ENCODE peak calls at places on chromosomes 2 and 18, in seven cellular contexts. Y is WERI-Rb-1; V is endodermal cell; K is CD8-positive, alpha-beta memory T cell; M is psoas muscle; C is colonic mucosa; B is CD8-positive, alpha-beta T cell. Q is an unnamed sample.
A peak's percentile ranks its signal among the peaks of the same experiment; 100 is the strongest.

GRCh38 chr2:190887089-190887488 is 6.5 kb downstream of the GLS start:
- DNase-seq in Y (no peak), V (no peak), K (no peak), M (no peak), C (no peak), B (no peak), Q (no peak)

GRCh38 chr18:4578449-4578848 is 123.3 kb upstream of the DLGAP1 start:
- DNase-seq in Y (no peak), V (no peak), K (no peak), M (no peak), C (no peak), B (no peak), Q (no peak)

GRCh38 chr2:20186855-20187187 is 38.1 kb downstream of the SDC1 start:
- DNase-seq in Y (no peak), V (no peak), K (no peak), M (no peak), C (no peak), B (no peak), Q (no peak)

GRCh38 chr2:169089182-169089581 is 19.8 kb downstream of the DHRS9 start:
- DNase-seq in Y (no peak), V (no peak), K (no peak), M (no peak), C (no peak), B (no peak), Q (no peak)

GRCh38 chr2:43109261-43109743 is 117.1 kb downstream of the ZFP36L2 start:
- DNase-seq in Y (no peak), V (peak; percentile 21), K (no peak), M (no peak), C (no peak), B (no peak), Q (no peak)

GRCh38 chr2:9973691-9974090 is 22.2 kb downstream of the GRHL1 start:
- DNase-seq in Y (no peak), V (no peak), K (no peak), M (no peak), C (no peak), B (no peak), Q (no peak)

GRCh38 chr2:11930211-11930761 is 183.9 kb downstream of the LPIN1 start:
- DNase-seq in Y (no peak), V (peak; percentile 19), K (no peak), M (peak; percentile 31), C (peak; percentile 26), B (no peak), Q (no peak)

GRCh38 chr2:50431958-50432650 is 599.8 kb downstream of the NRXN1 start:
- DNase-seq in Y (no peak), V (no peak), K (no peak), M (no peak), C (no peak), B (no peak), Q (peak; percentile 16)

GRCh38 chr2:201633862-201634261 is 9.4 kb downstream of the TMEM237 start:
- DNase-seq in Y (no peak), V (no peak), K (no peak), M (no peak), C (no peak), B (no peak), Q (no peak)

GRCh38 chr2:201837391-201837790 is 31.1 kb downstream of the CDK15 start:
- DNase-seq in Y (no peak), V (no peak), K (no peak), M (no peak), C (no peak), B (no peak), Q (no peak)

GRCh38 chr18:8052237-8052701 is 485.2 kb downstream of the PTPRM start:
- DNase-seq in Y (no peak), V (no peak), K (no peak), M (no peak), C (no peak), B (no peak), Q (no peak)

GRCh38 chr18:55861266-55861665 is 273.3 kb upstream of the TCF4 start:
- DNase-seq in Y (no peak), V (peak; percentile 75), K (no peak), M (no peak), C (no peak), B (no peak), Q (no peak)

GRCh38 chr2:201959626-201960025 is 74.0 kb upstream of the FZD7 start:
- DNase-seq in Y (no peak), V (no peak), K (no peak), M (no peak), C (no peak), B (no peak), Q (no peak)

GRCh38 chr2:71472019-71472418 is 18.7 kb downstream of the DYSF start:
- DNase-seq in Y (no peak), V (no peak), K (no peak), M (no peak), C (no peak), B (no peak), Q (no peak)

GRCh38 chr2:150697596-150697995 is 210.1 kb upstream of the RND3 start:
- DNase-seq in Y (no peak), V (no peak), K (no peak), M (no peak), C (no peak), B (no peak), Q (no peak)

GRCh38 chr2:47007221-47007825 is 91.7 kb upstream of the MCFD2 start:
- DNase-seq in Y (no peak), V (no peak), K (no peak), M (no peak), C (no peak), B (no peak), Q (no peak)

GRCh38 chr2:71101656-71102055 is 28.4 kb downstream of the MCEE start:
- DNase-seq in Y (no peak), V (no peak), K (no peak), M (no peak), C (no peak), B (no peak), Q (no peak)

GRCh38 chr2:43070676-43071491 is 155.5 kb downstream of the ZFP36L2 start:
- DNase-seq in Y (no peak), V (no peak), K (no peak), M (no peak), C (no peak), B (no peak), Q (peak; percentile 62)

GRCh38 chr2:173149491-173149890 is 73.8 kb downstream of the MAP3K20 start:
- DNase-seq in Y (no peak), V (no peak), K (peak; percentile 79), M (no peak), C (no peak), B (peak; percentile 17), Q (peak; percentile 12)

GRCh38 chr2:191869178-191869577 is 22.3 kb upstream of the CAVIN2 start:
- DNase-seq in Y (peak; percentile 80), V (peak; percentile 92), K (no peak), M (no peak), C (peak; percentile 58), B (no peak), Q (peak; percentile 46)

GRCh38 chr2:94960751-94961150 is 64.8 kb upstream of the MAL start:
- DNase-seq in Y (no peak), V (no peak), K (no peak), M (no peak), C (no peak), B (no peak), Q (no peak)

GRCh38 chr2:128261245-128262128 is 57.2 kb downstream of the HS6ST1 start:
- DNase-seq in Y (peak; percentile 42), V (peak; percentile 74), K (no peak), M (no peak), C (no peak), B (no peak), Q (peak; percentile 67)

GRCh38 chr2:20210462-20210861 is 14.5 kb downstream of the SDC1 start:
- DNase-seq in Y (no peak), V (no peak), K (no peak), M (no peak), C (no peak), B (no peak), Q (no peak)

GRCh38 chr2:10382313-10383061 is 65.6 kb downstream of the ODC1 start:
- DNase-seq in Y (no peak), V (peak; percentile 76), K (peak; percentile 72), M (no peak), C (peak; percentile 58), B (peak; percentile 34), Q (no peak)

GRCh38 chr2:189673661-189674373 is 653 bp upstream of the ANKAR start:
- DNase-seq in Y (peak; percentile 55), V (no peak), K (no peak), M (no peak), C (no peak), B (no peak), Q (peak; percentile 10)
- H3K4me3 ChIP-seq in Y (peak overlapping the region; percentile 69), V (no peak overlapping the region), K (peak overlapping the region; percentile 69), M (peak overlapping the region; percentile 84), C (peak overlapping the region; percentile 47), B (peak overlapping the region; percentile 81), Q (peak overlapping the region; percentile 73)

DNA sequence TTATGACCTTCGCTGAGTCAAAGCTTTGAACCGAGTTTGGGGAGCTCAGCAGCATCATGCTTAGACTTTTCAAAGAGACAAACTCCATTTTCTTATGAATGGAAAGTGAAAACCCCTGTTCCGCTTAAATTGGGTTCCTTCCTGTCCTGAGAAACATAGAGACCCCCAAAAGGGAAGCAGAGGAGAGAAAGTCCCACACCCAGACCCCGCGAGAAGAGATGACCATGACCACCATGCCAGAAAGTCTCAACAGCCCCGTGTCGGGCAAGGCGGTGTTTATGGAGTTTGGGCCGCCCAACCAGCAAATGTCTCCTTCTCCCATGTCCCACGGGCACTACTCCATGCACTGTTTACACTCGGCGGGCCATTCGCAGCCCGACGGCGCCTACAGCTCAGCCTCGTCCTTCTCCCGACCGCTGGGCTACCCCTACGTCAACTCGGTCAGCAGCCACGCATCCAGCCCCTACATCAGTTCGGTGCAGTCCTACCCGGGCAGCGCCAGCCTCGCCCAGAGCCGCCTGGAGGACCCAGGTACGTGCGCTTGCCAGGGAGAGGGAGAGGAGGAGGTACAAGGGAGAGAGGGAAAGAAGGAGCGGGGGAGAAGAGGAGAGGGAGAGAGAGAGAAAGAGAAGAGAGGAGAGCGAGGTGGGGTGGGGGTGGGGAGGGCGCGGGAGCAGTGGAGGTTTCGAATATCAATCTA is at the start of gene DLX1:
- DNase-seq in Y (no peak), V (no peak), K (no peak), M (no peak), C (peak; percentile 19), B (no peak), Q (peak; percentile 77)
- H3K27me3 ChIP-seq in Y (peaks cover 63% of the 10 kb centered on the region), V (peaks cover 100% of the 10 kb centered on the region), K (peaks cover 100% of the 10 kb centered on the region), M (peaks cover 83% of the 10 kb centered on the region), C (peaks cover 100% of the 10 kb centered on the region), B (peaks cover 97% of the 10 kb centered on the region), Q (peaks cover 99% of the 10 kb centered on the region)

GRCh38 chr2:241070361-241070760 is 31.7 kb downstream of the MTERF4 start:
- DNase-seq in Y (no peak), V (no peak), K (no peak), M (no peak), C (no peak), B (no peak), Q (peak; percentile 49)
- H3K36me3 ChIP-seq in Y (no peaks in the 10 kb centered on the region), V (no peaks in the 10 kb centered on the region), K (peaks cover 8% of the 10 kb centered on the region), M (no peaks in the 10 kb centered on the region), C (no peaks in the 10 kb centered on the region), B (peaks cover 15% of the 10 kb centered on the region), Q (no peaks in the 10 kb centered on the region)

DNA sequence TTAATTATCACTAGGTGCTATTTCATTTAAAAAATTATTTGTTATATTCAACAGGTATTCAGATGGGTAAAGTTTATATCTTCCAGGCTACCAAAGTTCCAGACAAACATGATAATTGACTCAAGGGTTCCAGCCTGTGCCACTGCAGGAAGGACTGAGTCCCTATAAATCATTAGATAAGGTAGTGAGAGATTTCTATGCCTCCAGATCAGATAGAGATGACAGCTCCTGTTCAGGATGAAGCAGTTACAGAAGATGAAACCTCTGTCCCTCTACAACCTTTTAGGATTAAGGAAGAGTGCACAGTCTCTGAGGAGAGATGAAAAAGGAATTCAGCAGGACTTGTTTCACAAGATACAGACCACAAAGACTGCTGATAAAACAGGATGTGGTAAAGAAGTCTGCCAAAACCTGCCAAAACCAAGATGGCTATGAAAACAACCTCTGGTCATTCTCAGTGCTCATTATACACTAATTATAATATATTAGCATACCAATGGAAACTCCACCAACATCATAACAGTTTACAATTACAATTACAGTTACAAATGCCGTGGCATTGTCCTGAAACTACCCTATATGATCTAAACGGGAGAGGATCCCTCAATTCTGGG is 288.6 kb downstream of the PDE11A start:
- DNase-seq in Y (no peak), V (no peak), K (peak; percentile 50), M (no peak), C (no peak), B (no peak), Q (no peak)
- H3K4me3 ChIP-seq in Y (no peak overlapping the region), V (no peak overlapping the region), K (no peak overlapping the region), M (peak overlapping the region; percentile 35), C (no peak overlapping the region), B (no peak overlapping the region), Q (no peak overlapping the region)

Q was measured in H7.